ENCODE peak calls at places on chromosomes 7 and 10, in six cellular contexts. H is neural crest cell, U is nucleus accumbens, Z is fibroblast of the conjunctiva, S is HuH-7.5, K is AG09309. F is an unnamed sample.

GRCh38 chr7:23205861-23206510 is 24.1 kb downstream of the NUP42 start:
- DNase-seq in H (no peak), U (no peak), Z (no peak), S (no peak), K (no peak), F (no peak)

GRCh38 chr7:78779788-78780187 is 673.7 kb downstream of the MAGI2 start:
- DNase-seq in H (no peak), U (no peak), Z (no peak), S (no peak), K (no peak), F (no peak)

GRCh38 chr10:101006593-101007098 is 7.0 kb downstream of the LZTS2 start:
- DNase-seq in H (no peak), U (no peak), Z (no peak), S (no peak), K (no peak), F (no peak)

GRCh38 chr7:507623-508305 is 11.9 kb downstream of the PDGFA start:
- DNase-seq in H (no peak), U (no peak), Z (no peak), S (no peak), K (no peak), F (no peak)

GRCh38 chr10:6058677-6059475 is 3.3 kb downstream of the IL2RA start:
- DNase-seq in H (no peak), U (no peak), Z (no peak), S (no peak), K (no peak), F (no peak)

GRCh38 chr7:127771707-127772106 is 119.7 kb downstream of the SND1 start:
- DNase-seq in H (no peak), U (no peak), Z (no peak), S (no peak), K (no peak), F (no peak)

GRCh38 chr10:123301077-123301875 is 147.1 kb downstream of the BUB3 start:
- DNase-seq in H (peak; percentile 26), U (peak; percentile 51), Z (no peak), S (no peak), K (no peak), F (peak; percentile 9)

GRCh38 chr10:94315975-94316464 is 46.7 kb downstream of the NOC3L start:
- DNase-seq in H (no peak), U (no peak), Z (peak; percentile 83), S (no peak), K (peak; percentile 47), F (no peak)

GRCh38 chr10:50473756-50474155 is 150.0 kb downstream of the SGMS1 start:
- DNase-seq in H (no peak), U (no peak), Z (no peak), S (no peak), K (no peak), F (no peak)